ENCODE peak calls at places on chromosome 18, in nine cellular contexts. H, J, N, P, W, T, M, F and A are unnamed samples.

GRCh38 chr18:63346471-63347183 is 20.4 kb downstream of the KDSR start:
- DNase-seq in H (no peak), J (no peak), N (peak; percentile 38), P (no peak), W (no peak), T (no peak), M (no peak), F (no peak), A (no peak)

GRCh38 chr18:50315100-50315871 is 27.8 kb upstream of the CXXC1 start:
- DNase-seq in H (no peak), J (no peak), N (no peak), P (no peak), W (no peak), T (no peak), M (no peak), F (peak; percentile 80), A (no peak)

GRCh38 chr18:36446059-36446458 is 148.5 kb downstream of the FHOD3 start:
- DNase-seq in H (no peak), J (no peak), N (peak; percentile 2), P (no peak), W (no peak), T (no peak), M (no peak), F (no peak), A (no peak)

GRCh38 chr18:8349608-8350323 is 259.5 kb upstream of the RAB12 start:
- DNase-seq in H (no peak), J (no peak), N (no peak), P (no peak), W (no peak), T (no peak), M (no peak), F (no peak), A (no peak)

GRCh38 chr18:66560092-66560491 is 43.8 kb downstream of the CDH19 start:
- DNase-seq in H (peak; percentile 0), J (no peak), N (peak; percentile 4), P (no peak), W (peak; percentile 20), T (no peak), M (no peak), F (peak; percentile 43), A (no peak)

GRCh38 chr18:3454365-3455089 is 4.6 kb downstream of the TGIF1 start:
- DNase-seq in H (peak; percentile 85), J (no peak), N (no peak), P (peak; percentile 45), W (peak; percentile 71), T (peak; percentile 55), M (no peak), F (peak; percentile 47), A (no peak)

GRCh38 chr18:4058179-4058578 is 396.9 kb downstream of the DLGAP1 start:
- DNase-seq in H (no peak), J (no peak), N (no peak), P (no peak), W (no peak), T (no peak), M (no peak), F (no peak), A (no peak)

GRCh38 chr18:50060822-50061221 is 134.1 kb downstream of the MYO5B start:
- DNase-seq in H (no peak), J (no peak), N (no peak), P (no peak), W (no peak), T (no peak), M (no peak), F (no peak), A (no peak)

GRCh38 chr18:62396381-62396780 is 71.3 kb downstream of the TNFRSF11A start:
- DNase-seq in H (no peak), J (no peak), N (no peak), P (no peak), W (no peak), T (no peak), M (no peak), F (no peak), A (no peak)

GRCh38 chr18:30987479-30988241 is 54.9 kb downstream of the DSC3 start:
- DNase-seq in H (no peak), J (no peak), N (peak; percentile 73), P (no peak), W (peak; percentile 76), T (no peak), M (no peak), F (peak; percentile 26), A (no peak)

GRCh38 chr18:500556-501405 is at the start of gene COLEC12:
- DNase-seq in H (no peak), J (no peak), N (no peak), P (peak; percentile 53), W (no peak), T (no peak), M (peak; percentile 46), F (no peak), A (peak; percentile 54)

GRCh38 chr18:58135806-58136331 is 91.8 kb downstream of the NEDD4L start:
- DNase-seq in H (peak; percentile 73), J (peak; percentile 47), N (peak; percentile 44), P (peak; percentile 74), W (peak; percentile 75), T (peak; percentile 44), M (no peak), F (peak; percentile 68), A (no peak)

GRCh38 chr18:51757525-51757924 is 560.0 kb upstream of the MEX3C start:
- DNase-seq in H (no peak), J (no peak), N (no peak), P (no peak), W (no peak), T (no peak), M (no peak), F (no peak), A (no peak)

GRCh38 chr18:73007195-73007934 is 139.6 kb upstream of the NETO1 start:
- DNase-seq in H (no peak), J (no peak), N (peak; percentile 38), P (no peak), W (no peak), T (no peak), M (no peak), F (no peak), A (no peak)

GRCh38 chr18:2984703-2985261 is 28.2 kb downstream of the LPIN2 start:
- DNase-seq in H (no peak), J (no peak), N (no peak), P (no peak), W (peak; percentile 85), T (no peak), M (no peak), F (no peak), A (no peak)

GRCh38 chr18:47254341-47254939 is 3.0 kb upstream of the SKOR2 start:
- DNase-seq in H (peak; percentile 50), J (no peak), N (no peak), P (peak; percentile 94), W (peak; percentile 45), T (no peak), M (no peak), F (no peak), A (no peak)

GRCh38 chr18:55779711-55780590 is 192.0 kb upstream of the TCF4 start:
- DNase-seq in H (peak; percentile 24), J (no peak), N (peak; percentile 12), P (peak; percentile 51), W (no peak), T (peak; percentile 18), M (peak; percentile 45), F (no peak), A (peak; percentile 61)

GRCh38 chr18:62759704-62760402 is 44.5 kb downstream of the PHLPP1 start:
- DNase-seq in H (peak; percentile 42), J (no peak), N (peak; percentile 30), P (no peak), W (no peak), T (no peak), M (no peak), F (no peak), A (no peak)

DNA sequence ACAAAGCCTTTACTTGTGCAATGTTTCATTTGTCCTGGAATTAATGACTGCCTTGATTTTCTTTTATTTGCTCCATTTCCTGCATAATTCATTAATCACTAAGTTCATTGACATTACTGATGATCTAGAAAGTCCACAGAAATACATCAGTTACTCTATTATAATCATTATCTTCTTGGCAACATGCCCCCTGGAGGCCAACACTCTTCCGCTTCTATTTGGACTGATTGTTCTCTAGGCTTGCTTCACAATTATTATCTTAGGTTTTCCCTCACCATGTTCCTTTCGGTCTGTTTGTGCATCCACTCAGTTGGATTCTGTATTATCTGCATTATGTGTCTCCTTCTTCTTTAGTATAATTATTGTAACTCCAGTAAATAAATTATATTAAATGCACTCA is 461.0 kb upstream of the CDH2 start:
- DNase-seq in H (no peak), J (no peak), N (no peak), P (no peak), W (no peak), T (no peak), M (no peak), F (no peak), A (no peak)
- TF ChIP-seq CTCF in H (no peak), J (no peak), N (no peak), P (no peak), W (no peak), T (no peak), M (no peak), F (no peak), A (no peak)

GRCh38 chr18:9403795-9404564 is 69.4 kb downstream of the TWSG1 start:
- DNase-seq in H (peak; percentile 48), J (no peak), N (no peak), P (peak; percentile 61), W (no peak), T (no peak), M (peak; percentile 40), F (no peak), A (no peak)
- TF ChIP-seq CTCF in H (no peak), J (no peak), N (no peak), P (peak; percentile 24), W (no peak), T (no peak), M (no peak), F (no peak), A (no peak)

GRCh38 chr18:77068890-77069312 is 63.7 kb downstream of the MBP start:
- DNase-seq in H (peak; percentile 46), J (no peak), N (no peak), P (no peak), W (no peak), T (no peak), M (peak; percentile 42), F (no peak), A (no peak)
- TF ChIP-seq CTCF in H (peak; percentile 20), J (no peak), N (no peak), P (no peak), W (no peak), T (no peak), M (no peak), F (no peak), A (no peak)

GRCh38 chr18:59200787-59201186 is 19.2 kb upstream of the GRP start:
- DNase-seq in H (no peak), J (no peak), N (no peak), P (no peak), W (no peak), T (no peak), M (no peak), F (no peak), A (no peak)
- TF ChIP-seq CTCF in H (no peak), J (no peak), N (no peak), P (no peak), W (no peak), T (no peak), M (no peak), F (no peak), A (no peak)

GRCh38 chr18:11163668-11164067 is 14.3 kb upstream of the PIEZO2 start:
- DNase-seq in H (no peak), J (no peak), N (no peak), P (peak; percentile 64), W (no peak), T (no peak), M (no peak), F (no peak), A (no peak)
- TF ChIP-seq CTCF in H (no peak), J (peak; percentile 75), N (no peak), P (peak; percentile 31), W (peak; percentile 54), T (no peak), M (peak; percentile 27), F (peak; percentile 25), A (peak; percentile 39)